ENCODE peak calls at places on chromosomes 3 and 15, in nine cellular contexts. L is testis, D is cardiac muscle cell, G is lower lobe of right lung, T is H1, O is PC-3, R is sigmoid colon, Z is left ventricle myocardium inferior, J is colonic mucosa. V is an unnamed sample. For H3K4me1, the result is how much of the 10 kb centered on the place peaks cover.

GRCh38 chr3:196323723-196324122 is 5.7 kb upstream of the DYNLT2B start:
- DNase-seq in L (no peak), D (peak), G (no peak), T (no peak), O (no peak), R (no peak), Z (no peak), J (no peak), V (no peak)

GRCh38 chr3:131608741-131609140 is 106.0 kb upstream of the MRPL3 start:
- DNase-seq in L (no peak), D (no peak), G (no peak), T (no peak), O (no peak), R (no peak), Z (no peak), J (no peak), V (no peak)

GRCh38 chr3:139234491-139234890 is 109.3 kb upstream of the MRPS22 start:
- DNase-seq in L (no peak), D (no peak), G (no peak), T (no peak), O (no peak), R (no peak), Z (no peak), J (no peak), V (no peak)

GRCh38 chr3:20185364-20185732 is 658 bp downstream of the SGO1 start:
- DNase-seq in L (no peak), D (peak), G (no peak), T (peak), O (peak), R (no peak), Z (no peak), J (peak), V (no peak)

GRCh38 chr15:100114526-100114925 is 227.2 kb downstream of the ADAMTS17 start:
- DNase-seq in L (no peak), D (peak), G (no peak), T (no peak), O (no peak), R (no peak), Z (peak), J (no peak), V (no peak)

GRCh38 chr3:71402280-71402679 is 181.2 kb downstream of the FOXP1 start:
- DNase-seq in L (no peak), D (no peak), G (no peak), T (no peak), O (no peak), R (no peak), Z (no peak), J (no peak), V (no peak)

GRCh38 chr3:192417012-192417411 is 310.3 kb downstream of the FGF12 start:
- DNase-seq in L (no peak), D (no peak), G (no peak), T (no peak), O (no peak), R (no peak), Z (no peak), J (no peak), V (no peak)

GRCh38 chr15:69612112-69612511 is 159.5 kb downstream of the RPLP1 start:
- DNase-seq in L (no peak), D (peak), G (no peak), T (no peak), O (no peak), R (no peak), Z (peak), J (peak), V (no peak)

GRCh38 chr3:170483485-170484262 is 65.0 kb downstream of the CLDN11 start:
- DNase-seq in L (no peak), D (no peak), G (no peak), T (peak), O (no peak), R (no peak), Z (no peak), J (no peak), V (no peak)

GRCh38 chr3:191301982-191302381 is 27.2 kb upstream of the CCDC50 start:
- DNase-seq in L (no peak), D (no peak), G (no peak), T (no peak), O (no peak), R (no peak), Z (no peak), J (no peak), V (no peak)

GRCh38 chr15:49987198-49987785 is 131.7 kb downstream of the ATP8B4 start:
- DNase-seq in L (no peak), D (no peak), G (no peak), T (no peak), O (no peak), R (no peak), Z (no peak), J (no peak), V (no peak)

GRCh38 chr3:137259709-137260108 is 301.9 kb downstream of the IL20RB start:
- DNase-seq in L (no peak), D (no peak), G (no peak), T (no peak), O (no peak), R (no peak), Z (no peak), J (no peak), V (no peak)

GRCh38 chr15:55186331-55186730 is 10.4 kb downstream of the RSL24D1 start:
- DNase-seq in L (no peak), D (no peak), G (no peak), T (no peak), O (no peak), R (no peak), Z (no peak), J (no peak), V (no peak)

GRCh38 chr3:147324356-147324755 is 82.0 kb downstream of the ZIC4 start:
- DNase-seq in L (no peak), D (no peak), G (no peak), T (no peak), O (no peak), R (no peak), Z (no peak), J (no peak), V (no peak)

GRCh38 chr3:180612363-180612762 is 10.4 kb downstream of the TTC14 start:
- DNase-seq in L (no peak), D (no peak), G (no peak), T (no peak), O (peak), R (no peak), Z (no peak), J (no peak), V (no peak)

GRCh38 chr3:179098388-179099077 is 26.9 kb upstream of the ZMAT3 start:
- DNase-seq in L (no peak), D (no peak), G (no peak), T (no peak), O (peak), R (no peak), Z (no peak), J (no peak), V (no peak)
- TF ChIP-seq CTCF in L (no peak), D (peak), G (no peak), T (no peak), O (no peak), R (no peak), Z (no peak), J (no peak), V (no peak)

GRCh38 chr3:73663495-73663894 is 38.8 kb upstream of the PDZRN3 start:
- DNase-seq in L (no peak), D (no peak), G (no peak), T (no peak), O (no peak), R (no peak), Z (no peak), J (no peak), V (no peak)
- H3K4me1 ChIP-seq in L (under half), D (under half), G (under half), T (under half), O (under half), R (under half), Z (under half), J (under half), V (under half)

GRCh38 chr3:188690076-188690475 is 481.7 kb upstream of the TPRG1 start:
- DNase-seq in L (no peak), D (no peak), G (no peak), T (no peak), O (no peak), R (no peak), Z (no peak), J (no peak), V (no peak)

GRCh38 chr3:188686319-188686718 is 485.5 kb upstream of the TPRG1 start:
- DNase-seq in L (no peak), D (no peak), G (no peak), T (no peak), O (no peak), R (no peak), Z (no peak), J (no peak), V (no peak)

GRCh38 chr3:188685789-188686188 is 486.0 kb upstream of the TPRG1 start:
- DNase-seq in L (no peak), D (no peak), G (no peak), T (no peak), O (no peak), R (no peak), Z (no peak), J (no peak), V (no peak)

GRCh38 chr3:188689101-188689574 is 482.6 kb upstream of the TPRG1 start:
- DNase-seq in L (no peak), D (no peak), G (no peak), T (no peak), O (no peak), R (no peak), Z (no peak), J (no peak), V (no peak)

GRCh38 chr3:188687389-188687788 is 484.4 kb upstream of the TPRG1 start:
- DNase-seq in L (no peak), D (peak), G (no peak), T (no peak), O (peak), R (no peak), Z (no peak), J (no peak), V (no peak)
- TF ChIP-seq CTCF in L (no peak), D (peak), G (no peak), T (peak), O (peak), R (no peak), Z (no peak), J (no peak), V (no peak)

DNA sequence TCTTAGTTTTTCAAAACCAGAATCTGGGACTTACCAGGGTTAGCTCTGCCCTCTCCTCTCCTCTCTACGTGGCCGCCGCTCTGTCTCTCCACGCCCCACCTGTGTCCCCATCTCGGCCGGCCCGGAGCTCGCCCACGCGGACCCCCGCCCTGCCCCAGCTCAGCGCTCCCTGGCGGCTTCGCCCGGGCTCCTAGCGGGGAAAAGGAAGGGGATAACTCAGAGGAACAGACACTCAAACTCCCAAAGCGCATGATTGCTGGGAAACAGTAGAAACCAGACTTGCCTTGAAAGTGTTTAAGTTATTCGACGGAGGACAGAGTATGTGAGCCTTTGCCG is 5.4 kb downstream of the ISL2 start:
- DNase-seq in L (no peak), D (no peak), G (no peak), T (peak), O (no peak), R (no peak), Z (no peak), J (no peak), V (no peak)
- H3K4me1 ChIP-seq in L (under half), D (under half), G (half or more), T (under half), O (under half), R (half or more), Z (half or more), J (under half), V (under half)

DNA sequence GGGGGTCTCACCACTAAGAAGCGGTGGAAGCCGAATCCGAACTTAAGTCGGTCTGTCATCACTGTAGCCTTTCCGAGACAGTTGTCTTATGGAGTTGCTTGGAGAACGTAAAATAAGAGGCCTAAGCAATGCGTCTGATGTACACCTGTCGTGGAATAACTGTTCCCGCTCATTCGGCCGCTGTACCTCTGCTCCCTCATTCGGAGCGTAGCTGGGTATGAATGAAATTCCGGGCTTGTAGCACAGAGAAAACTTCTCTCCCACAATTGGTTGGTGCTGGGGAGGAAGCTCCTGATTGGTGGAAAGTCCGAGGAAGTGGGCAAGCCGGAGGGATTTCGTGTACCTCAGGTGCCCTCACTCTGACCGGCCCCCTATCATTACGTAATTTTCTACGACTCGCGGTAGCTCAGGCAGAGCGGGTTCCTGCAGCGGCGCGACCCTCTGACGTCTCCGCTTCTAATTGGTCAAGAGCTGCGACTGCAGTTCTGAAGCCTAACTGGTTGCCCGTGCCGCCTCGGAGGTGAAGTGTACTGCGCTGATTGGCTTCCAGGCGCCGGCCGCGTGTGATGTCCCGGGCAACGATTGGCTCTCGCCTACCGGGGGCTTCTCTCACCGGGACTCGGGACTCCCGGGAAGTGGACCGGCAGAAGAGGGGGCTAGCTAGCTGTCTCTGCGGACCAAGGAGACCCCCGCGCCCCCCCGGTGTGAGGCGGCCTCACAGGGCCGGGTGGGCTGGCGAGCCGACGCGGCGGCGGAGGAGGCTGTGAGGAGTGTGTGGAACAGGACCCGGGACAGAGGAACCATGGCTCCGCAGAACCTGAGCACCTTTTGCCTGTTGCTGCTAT is at the start of gene DNAJB11:
- DNase-seq in L (peak), D (peak), G (peak), T (peak), O (peak), R (peak), Z (peak), J (peak), V (peak)
- TF ChIP-seq CTCF in L (no peak), D (no peak), G (no peak), T (no peak), O (no peak), R (no peak), Z (no peak), J (no peak), V (no peak)

DNA sequence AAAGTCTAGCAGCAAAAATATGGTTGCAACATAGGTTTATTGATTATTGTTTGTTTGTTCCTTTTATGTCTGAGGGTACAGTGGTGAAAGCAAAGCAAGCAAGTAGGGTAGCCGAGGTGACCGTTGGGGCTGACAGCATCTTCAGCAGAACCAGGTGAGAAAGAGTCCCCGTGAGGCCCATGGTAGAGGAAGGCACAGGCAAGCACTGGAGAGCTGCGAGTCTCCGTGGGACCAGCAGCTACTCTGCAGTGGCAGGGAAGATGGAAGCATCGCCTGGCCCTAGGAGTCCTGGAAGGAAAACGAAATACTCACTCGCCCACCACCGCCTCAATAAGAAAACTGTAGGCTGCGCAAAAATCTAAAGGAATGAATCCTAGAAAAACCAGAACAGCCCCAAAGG is 25.3 kb upstream of the GABRA5 start:
- DNase-seq in L (no peak), D (no peak), G (no peak), T (no peak), O (no peak), R (no peak), Z (no peak), J (no peak), V (no peak)
- H3K4me1 ChIP-seq in L (under half), D (under half), G (under half), T (under half), O (under half), R (under half), Z (under half), J (under half), V (under half)

GRCh38 chr3:31696009-31696297 is 163.2 kb downstream of the STT3B start:
- DNase-seq in L (no peak), D (no peak), G (no peak), T (no peak), O (no peak), R (no peak), Z (no peak), J (no peak), V (no peak)

GRCh38 chr3:31692714-31693113 is 160.0 kb downstream of the STT3B start:
- DNase-seq in L (no peak), D (no peak), G (no peak), T (no peak), O (no peak), R (no peak), Z (no peak), J (no peak), V (no peak)

GRCh38 chr3:31693346-31693745 is 160.6 kb downstream of the STT3B start:
- DNase-seq in L (no peak), D (no peak), G (no peak), T (no peak), O (peak), R (no peak), Z (no peak), J (no peak), V (no peak)

GRCh38 chr3:31696815-31697548 is 164.3 kb downstream of the STT3B start:
- DNase-seq in L (no peak), D (no peak), G (no peak), T (no peak), O (no peak), R (no peak), Z (no peak), J (no peak), V (no peak)

GRCh38 chr3:31695280-31696008 is 162.7 kb downstream of the STT3B start:
- DNase-seq in L (no peak), D (peak), G (no peak), T (no peak), O (peak), R (no peak), Z (no peak), J (no peak), V (no peak)
- TF ChIP-seq CTCF in L (no peak), D (peak), G (peak), T (peak), O (peak), R (no peak), Z (peak), J (peak), V (no peak)

DNA sequence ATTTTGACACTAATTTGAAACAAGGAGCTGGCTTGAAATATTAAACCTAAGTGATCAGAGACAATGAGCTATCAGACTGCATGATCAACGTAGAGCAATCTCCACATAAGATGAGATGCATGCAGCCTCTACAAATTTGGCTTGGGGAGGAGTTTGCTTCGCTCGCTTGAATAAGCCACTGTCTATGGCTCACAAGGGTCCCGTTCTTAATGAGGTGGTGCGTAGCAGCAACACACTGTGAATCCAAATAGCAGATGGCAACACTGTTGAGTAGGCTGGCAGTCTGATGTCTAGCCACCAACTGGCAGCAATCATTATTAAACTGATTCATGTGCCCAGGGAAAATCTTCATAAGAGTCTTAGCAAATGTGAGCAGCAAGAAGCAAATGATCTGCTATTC is 125.4 kb upstream of the CCDC54 start:
- DNase-seq in L (no peak), D (no peak), G (no peak), T (no peak), O (no peak), R (no peak), Z (no peak), J (no peak), V (no peak)
- H3K4me1 ChIP-seq in L (under half), D (under half), G (under half), T (under half), O (under half), R (under half), Z (under half), J (under half), V (under half)

DNA sequence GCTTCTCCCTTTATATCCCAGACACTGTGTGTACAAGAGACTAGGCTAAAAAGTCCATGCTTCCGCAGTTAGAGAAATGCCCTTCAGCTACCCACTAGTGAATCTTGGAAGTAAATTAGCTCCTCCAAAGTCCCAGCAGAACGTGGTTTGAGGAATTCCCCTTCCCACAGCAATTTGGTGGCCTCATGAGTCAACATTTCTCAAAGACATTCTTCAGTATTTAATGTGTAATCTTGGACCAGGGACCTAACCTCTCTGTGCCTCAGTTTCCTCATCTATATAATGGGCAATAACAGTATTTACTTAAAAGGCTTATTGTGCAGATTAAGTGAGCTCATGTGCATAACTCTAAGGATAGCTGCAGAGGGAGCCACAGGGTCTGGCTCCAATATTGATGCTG is 92.2 kb downstream of the OXNAD1 start:
- DNase-seq in L (no peak), D (no peak), G (no peak), T (no peak), O (no peak), R (no peak), Z (no peak), J (no peak), V (no peak)
- TF ChIP-seq CTCF in L (no peak), D (no peak), G (no peak), T (no peak), O (no peak), R (no peak), Z (no peak), J (no peak), V (no peak)

V was measured in uterus.